ENCODE peak calls at places on chromosomes 4 and X, in five cellular contexts. A, J, Z, C and O are unnamed samples.

GRCh38 chrX:3713225-3713936 is at the start of gene PRKX:
- DNase-seq in Z (peak; percentile 81), C (peak; percentile 67), A (no peak), J (peak; percentile 36), O (peak; percentile 77)

GRCh38 chr4:8191136-8191747 is 7.8 kb upstream of the SH3TC1 start:
- DNase-seq in C (peak; percentile 77), Z (no peak), A (peak; percentile 69), J (peak; percentile 63), O (no peak)

GRCh38 chr4:95548738-95549245 is at the start of gene UNC5C:
- DNase-seq in A (no peak), C (peak; percentile 80), Z (peak; percentile 87), J (peak; percentile 46), O (peak; percentile 14)

GRCh38 chr4:118224239-118224829 is 128.5 kb downstream of the PRSS12 start:
- DNase-seq in A (peak; percentile 67), J (no peak), C (no peak), Z (peak; percentile 74), O (peak; percentile 88)

GRCh38 chr4:103996637-103997036 is 276.9 kb upstream of the TACR3 start:
- DNase-seq in A (peak; percentile 78), J (no peak), Z (peak; percentile 56), C (no peak), O (peak; percentile 68)

GRCh38 chr4:122914292-122914904 is 8.0 kb downstream of the NUDT6 start:
- DNase-seq in A (no peak), Z (no peak), J (no peak), C (no peak), O (no peak)

GRCh38 chr4:122584517-122584916 is 36.3 kb downstream of the IL21 start:
- DNase-seq in A (no peak), C (no peak), J (no peak), Z (no peak), O (no peak)

GRCh38 chr4:7101692-7102515 is 34.0 kb upstream of the GRPEL1 start:
- DNase-seq in Z (peak; percentile 73), J (peak; percentile 70), A (peak; percentile 46), C (peak; percentile 68), O (peak; percentile 81)

GRCh38 chr4:139083533-139084424 is 68.2 kb downstream of the NOCT start:
- DNase-seq in C (peak; percentile 89), J (peak; percentile 90), A (peak; percentile 86), Z (peak; percentile 67), O (peak; percentile 95)

GRCh38 chr4:182213024-182213423 is 30.2 kb upstream of the TENM3 start:
- DNase-seq in C (no peak), Z (no peak), A (no peak), J (no peak), O (no peak)

GRCh38 chrX:43971966-43972961 is 926 bp downstream of the NDP start:
- DNase-seq in J (no peak), C (no peak), A (no peak), Z (no peak), O (peak; percentile 31)

GRCh38 chrX:112043997-112044396 is 38.6 kb downstream of the TRPC5 start:
- DNase-seq in Z (peak; percentile 44), J (no peak), C (no peak), A (peak; percentile 12), O (peak; percentile 28)

GRCh38 chr4:174009686-174010451 is 273.6 kb downstream of the FBXO8 start:
- DNase-seq in C (no peak), Z (no peak), J (no peak), A (no peak), O (no peak)

GRCh38 chrX:20547649-20548051 is 280.9 kb upstream of the RPS6KA3 start:
- DNase-seq in Z (no peak), A (no peak), J (no peak), C (no peak), O (no peak)

GRCh38 chrX:155951237-155951789 is 46.2 kb upstream of the IL9R start:
- DNase-seq in J (no peak), C (no peak), Z (no peak), A (no peak), O (no peak)

GRCh38 chrX:40105791-40106676 is 8.3 kb upstream of the BCOR start:
- DNase-seq in C (peak; percentile 82), J (no peak), A (no peak), Z (peak; percentile 89), O (peak; percentile 76)

GRCh38 chrX:9656277-9656676 is 109.4 kb downstream of the GPR143 start:
- DNase-seq in C (no peak), J (no peak), A (no peak), Z (no peak), O (no peak)

GRCh38 chr4:13548059-13548983 is 4.0 kb upstream of the NKX3-2 start:
- DNase-seq in Z (no peak), J (no peak), C (no peak), A (no peak), O (no peak)

GRCh38 chrX:74420194-74421035 is 878 bp upstream of the SLC16A2 start:
- DNase-seq in A (no peak), C (peak; percentile 75), J (peak; percentile 46), Z (peak; percentile 60), O (no peak)

GRCh38 chrX:17459596-17459995 is 84.6 kb downstream of the NHS start:
- DNase-seq in A (no peak), J (no peak), C (no peak), Z (no peak), O (no peak)

GRCh38 chr4:182338731-182339130 is 95.5 kb downstream of the TENM3 start:
- DNase-seq in J (no peak), C (no peak), Z (no peak), A (no peak), O (no peak)

GRCh38 chr4:83096397-83096796 is 18.1 kb downstream of the PLAC8 start:
- DNase-seq in Z (no peak), C (no peak), J (no peak), A (no peak), O (no peak)
- H3K4me3 ChIP-seq in Z (no peak overlapping the region), C (no peak overlapping the region), J (no peak overlapping the region), A (no peak overlapping the region), O (no peak overlapping the region)

DNA sequence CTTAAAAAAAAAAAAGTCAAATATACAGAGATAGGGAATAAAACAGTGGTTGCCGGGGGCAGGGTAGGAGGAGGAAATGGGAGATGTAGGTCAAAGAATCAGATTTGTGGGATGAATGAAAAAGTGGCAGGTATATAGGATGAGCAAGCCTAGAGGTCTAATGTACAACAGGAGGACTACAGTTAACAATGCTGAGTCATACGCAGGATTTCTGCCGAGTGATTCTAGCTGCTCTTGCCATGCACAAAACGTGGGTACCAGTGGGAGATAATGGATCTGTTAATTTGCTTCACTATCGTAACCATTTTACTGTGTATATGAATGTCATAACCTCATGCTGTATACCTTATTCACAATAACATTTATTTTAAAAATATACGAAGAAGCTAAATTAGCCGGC is 10.7 kb upstream of the MTNR1A start:
- DNase-seq in C (no peak), Z (no peak), A (no peak), J (no peak), O (no peak)
- H3K9me3 ChIP-seq in C (no peaks in the 10 kb centered on the region), Z (no peaks in the 10 kb centered on the region), A (no peaks in the 10 kb centered on the region), J (no peaks in the 10 kb centered on the region), O (no peaks in the 10 kb centered on the region)

GRCh38 chr4:2697995-2698414 is 58.1 kb downstream of the TNIP2 start:
- DNase-seq in C (no peak), Z (no peak), A (no peak), J (no peak), O (no peak)
- H3K36me3 ChIP-seq in C (peaks cover 100% of the 10 kb centered on the region), Z (peaks cover 74% of the 10 kb centered on the region), A (peaks cover 36% of the 10 kb centered on the region), J (peaks cover 34% of the 10 kb centered on the region), O (peaks cover 87% of the 10 kb centered on the region)

DNA sequence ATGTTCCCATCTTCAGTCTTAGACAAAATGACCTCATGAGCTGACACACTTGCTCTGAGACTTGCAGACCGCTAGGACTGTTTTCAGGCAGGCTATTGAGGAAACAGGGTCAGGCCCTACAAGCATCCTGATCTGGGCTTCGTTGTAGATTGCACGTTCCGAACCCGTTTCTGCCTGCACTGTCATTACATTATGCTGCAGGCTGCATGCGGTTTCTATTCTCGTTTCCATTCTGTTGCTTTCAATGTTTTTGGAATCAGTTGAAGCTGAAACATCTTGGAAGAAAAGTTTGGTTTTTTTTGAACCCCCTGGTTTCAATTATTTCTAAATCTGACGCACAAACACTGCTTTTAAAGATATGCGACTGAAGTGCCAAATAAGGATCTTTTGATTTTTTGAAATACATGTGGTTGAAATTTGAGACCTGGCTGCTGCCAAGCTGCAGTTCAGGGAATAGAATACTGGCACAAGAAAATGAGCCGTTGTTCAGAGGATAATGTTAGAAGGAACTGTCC is 716.1 kb upstream of the INTU start:
- DNase-seq in Z (no peak), A (no peak), C (no peak), J (no peak), O (no peak)
- H3K4me3 ChIP-seq in Z (no peak overlapping the region), A (no peak overlapping the region), C (no peak overlapping the region), J (no peak overlapping the region), O (no peak overlapping the region)

DNA sequence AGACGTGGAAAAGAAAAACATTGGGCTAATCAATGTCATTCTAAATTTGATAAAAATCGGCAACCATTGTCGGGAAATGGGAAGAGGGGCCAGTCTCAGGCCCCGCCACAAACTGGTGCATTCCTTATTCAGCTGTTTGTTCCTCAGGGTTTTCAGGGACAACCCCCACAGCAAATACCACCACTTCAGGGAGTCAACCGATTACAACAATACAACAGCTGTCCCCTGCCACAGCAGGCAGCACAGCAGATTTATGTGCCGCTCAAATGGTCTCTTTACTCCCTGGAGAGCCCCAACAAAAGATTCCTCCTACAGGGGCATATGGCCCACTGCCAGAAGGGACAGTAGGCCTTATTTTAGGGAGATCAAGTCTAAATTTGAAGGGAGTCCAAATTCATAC is 61.9 kb downstream of the ZNF732 start:
- DNase-seq in J (no peak), Z (no peak), C (no peak), A (no peak), O (no peak)
- H3K9me3 ChIP-seq in J (no peaks in the 10 kb centered on the region), Z (peaks cover 4% of the 10 kb centered on the region), C (peaks cover 14% of the 10 kb centered on the region), A (peaks cover 3% of the 10 kb centered on the region), O (no peaks in the 10 kb centered on the region)